ENCODE peak calls at places on chromosome 10, in seven cellular contexts. One of them, this sample, is unnamed.

GRCh38 chr10:13648425-13648824 is 61.7 kb downstream of the PRPF18 start:
- DNase-seq in transverse colon: no peak
- DNase-seq in sigmoid colon: no peak
- DNase-seq in GM12878: no peak
- DNase-seq in HepG2: no peak
- DNase-seq in H1: no peak
- DNase-seq in K562: no peak
- DNase-seq in this sample: no peak

GRCh38 chr10:3407208-3407607 is 234.6 kb upstream of the PITRM1 start:
- DNase-seq in K562: no peak
- DNase-seq in HepG2: no peak
- DNase-seq in sigmoid colon: no peak
- DNase-seq in H1: no peak
- DNase-seq in GM12878: no peak
- DNase-seq in transverse colon: no peak
- DNase-seq in this sample: no peak

GRCh38 chr10:109746861-109747260 is 176.4 kb downstream of the XPNPEP1 start:
- DNase-seq in sigmoid colon: no peak
- DNase-seq in transverse colon: no peak
- DNase-seq in GM12878: no peak
- DNase-seq in H1: no peak
- DNase-seq in K562: no peak
- DNase-seq in HepG2: no peak
- DNase-seq in this sample: no peak

GRCh38 chr10:65903620-65904019 is 1022.2 kb upstream of the LRRTM3 start:
- DNase-seq in H1: no peak
- DNase-seq in sigmoid colon: no peak
- DNase-seq in GM12878: no peak
- DNase-seq in K562: no peak
- DNase-seq in transverse colon: no peak
- DNase-seq in HepG2: no peak
- DNase-seq in this sample: no peak

GRCh38 chr10:178208-178607 is 43.0 kb downstream of the ZMYND11 start:
- DNase-seq in H1: no peak
- DNase-seq in sigmoid colon: no peak
- DNase-seq in transverse colon: no peak
- DNase-seq in GM12878: no peak
- DNase-seq in K562: peak
- DNase-seq in HepG2: peak
- DNase-seq in this sample: no peak

GRCh38 chr10:121270906-121271305 is 327.3 kb downstream of the FGFR2 start:
- DNase-seq in K562: no peak
- DNase-seq in GM12878: no peak
- DNase-seq in H1: no peak
- DNase-seq in HepG2: no peak
- DNase-seq in transverse colon: no peak
- DNase-seq in sigmoid colon: no peak
- DNase-seq in this sample: no peak

GRCh38 chr10:59944339-59944935 is 38.1 kb upstream of the CCDC6 start:
- DNase-seq in H1: no peak
- DNase-seq in HepG2: no peak
- DNase-seq in transverse colon: no peak
- DNase-seq in K562: no peak
- DNase-seq in sigmoid colon: no peak
- DNase-seq in GM12878: no peak
- DNase-seq in this sample: no peak

GRCh38 chr10:34091796-34092195 is 723.3 kb downstream of the PARD3 start:
- DNase-seq in K562: no peak
- DNase-seq in GM12878: no peak
- DNase-seq in transverse colon: no peak
- DNase-seq in sigmoid colon: no peak
- DNase-seq in H1: no peak
- DNase-seq in HepG2: no peak
- DNase-seq in this sample: peak

GRCh38 chr10:101569838-101570763 is 18.0 kb downstream of the POLL start:
- DNase-seq in K562: peak
- DNase-seq in HepG2: peak
- DNase-seq in GM12878: peak
- DNase-seq in H1: peak
- DNase-seq in transverse colon: peak
- DNase-seq in sigmoid colon: peak
- DNase-seq in this sample: peak

GRCh38 chr10:60769406-60769805 is 8.9 kb upstream of the CDK1 start:
- DNase-seq in GM12878: no peak
- DNase-seq in K562: no peak
- DNase-seq in transverse colon: no peak
- DNase-seq in sigmoid colon: no peak
- DNase-seq in HepG2: no peak
- DNase-seq in H1: no peak
- DNase-seq in this sample: no peak

GRCh38 chr10:12958546-12959110 is 42.9 kb downstream of the CCDC3 start:
- DNase-seq in sigmoid colon: no peak
- DNase-seq in HepG2: no peak
- DNase-seq in transverse colon: no peak
- DNase-seq in H1: no peak
- DNase-seq in GM12878: no peak
- DNase-seq in K562: no peak
- DNase-seq in this sample: no peak

GRCh38 chr10:59508956-59509355 is 146.6 kb upstream of the FAM13C start:
- DNase-seq in HepG2: no peak
- DNase-seq in K562: no peak
- DNase-seq in sigmoid colon: no peak
- DNase-seq in H1: no peak
- DNase-seq in transverse colon: no peak
- DNase-seq in GM12878: no peak
- DNase-seq in this sample: no peak

GRCh38 chr10:103394180-103394579 is 2.1 kb downstream of the ATP5MK start:
- DNase-seq in K562: peak
- DNase-seq in HepG2: no peak
- DNase-seq in GM12878: no peak
- DNase-seq in sigmoid colon: no peak
- DNase-seq in transverse colon: no peak
- DNase-seq in H1: no peak
- DNase-seq in this sample: no peak

GRCh38 chr10:86594535-86594934 is 59.8 kb upstream of the OPN4 start:
- DNase-seq in K562: no peak
- DNase-seq in H1: no peak
- DNase-seq in GM12878: no peak
- DNase-seq in HepG2: no peak
- DNase-seq in transverse colon: no peak
- DNase-seq in sigmoid colon: no peak
- DNase-seq in this sample: no peak

GRCh38 chr10:127909716-127910463 is 3.0 kb downstream of the PTPRE start:
- DNase-seq in K562: no peak
- DNase-seq in sigmoid colon: peak
- DNase-seq in HepG2: no peak
- DNase-seq in GM12878: no peak
- DNase-seq in transverse colon: no peak
- DNase-seq in H1: no peak
- DNase-seq in this sample: no peak

GRCh38 chr10:110901954-110902819 is 16.8 kb downstream of the BBIP1 start:
- DNase-seq in transverse colon: no peak
- DNase-seq in GM12878: no peak
- DNase-seq in HepG2: no peak
- DNase-seq in K562: no peak
- DNase-seq in H1: no peak
- DNase-seq in sigmoid colon: peak
- DNase-seq in this sample: no peak

GRCh38 chr10:42491801-42492200 is 146.6 kb downstream of the ZNF33B start:
- DNase-seq in sigmoid colon: no peak
- DNase-seq in transverse colon: no peak
- DNase-seq in GM12878: no peak
- DNase-seq in HepG2: no peak
- DNase-seq in K562: no peak
- DNase-seq in H1: no peak
- DNase-seq in this sample: no peak

GRCh38 chr10:33720161-33720560 is 385.7 kb upstream of the NRP1 start:
- DNase-seq in K562: no peak
- DNase-seq in transverse colon: no peak
- DNase-seq in HepG2: no peak
- DNase-seq in sigmoid colon: no peak
- DNase-seq in H1: no peak
- DNase-seq in GM12878: no peak
- DNase-seq in this sample: no peak

GRCh38 chr10:72445851-72446250 is 91.1 kb upstream of the DNAJB12 start:
- DNase-seq in transverse colon: no peak
- DNase-seq in H1: no peak
- DNase-seq in GM12878: no peak
- DNase-seq in K562: no peak
- DNase-seq in sigmoid colon: no peak
- DNase-seq in HepG2: no peak
- DNase-seq in this sample: no peak

GRCh38 chr10:122475581-122475980 is 14.2 kb downstream of the HTRA1 start:
- DNase-seq in H1: no peak
- DNase-seq in transverse colon: no peak
- DNase-seq in K562: no peak
- DNase-seq in GM12878: no peak
- DNase-seq in HepG2: no peak
- DNase-seq in sigmoid colon: no peak
- DNase-seq in this sample: no peak

GRCh38 chr10:133276100-133276434 is 601 bp downstream of the ADAM8 start:
- DNase-seq in transverse colon: no peak
- DNase-seq in GM12878: no peak
- DNase-seq in H1: no peak
- DNase-seq in HepG2: no peak
- DNase-seq in K562: no peak
- DNase-seq in sigmoid colon: no peak
- DNase-seq in this sample: no peak

GRCh38 chr10:133277277-133277992 is 767 bp upstream of the ADAM8 start:
- DNase-seq in transverse colon: no peak
- DNase-seq in H1: no peak
- DNase-seq in GM12878: no peak
- DNase-seq in HepG2: no peak
- DNase-seq in sigmoid colon: no peak
- DNase-seq in K562: no peak
- DNase-seq in this sample: no peak

GRCh38 chr10:133276435-133277201 is at the start of gene ADAM8:
- DNase-seq in GM12878: no peak
- DNase-seq in H1: peak
- DNase-seq in HepG2: no peak
- DNase-seq in K562: peak
- DNase-seq in transverse colon: peak
- DNase-seq in sigmoid colon: no peak
- DNase-seq in this sample: no peak

GRCh38 chr10:133274751-133275682 is 1.7 kb downstream of the ADAM8 start:
- DNase-seq in HepG2: no peak
- DNase-seq in transverse colon: peak
- DNase-seq in H1: no peak
- DNase-seq in K562: peak
- DNase-seq in sigmoid colon: no peak
- DNase-seq in GM12878: peak
- DNase-seq in this sample: no peak

GRCh38 chr10:133275683-133276092 is 980 bp downstream of the ADAM8 start:
- DNase-seq in transverse colon: no peak
- DNase-seq in GM12878: no peak
- DNase-seq in H1: no peak
- DNase-seq in HepG2: no peak
- DNase-seq in K562: peak
- DNase-seq in sigmoid colon: no peak
- DNase-seq in this sample: no peak
- TF ChIP-seq CTCF in transverse colon: no peak
- TF ChIP-seq CTCF in GM12878: peak
- TF ChIP-seq CTCF in H1: no peak
- TF ChIP-seq CTCF in HepG2: no peak
- TF ChIP-seq CTCF in K562: no peak
- TF ChIP-seq CTCF in sigmoid colon: no peak
- TF ChIP-seq CTCF in this sample: no peak

GRCh38 chr10:125694874-125695273 is 11.9 kb upstream of the TEX36 start:
- DNase-seq in transverse colon: no peak
- DNase-seq in K562: no peak
- DNase-seq in H1: no peak
- DNase-seq in HepG2: no peak
- DNase-seq in sigmoid colon: no peak
- DNase-seq in GM12878: no peak
- DNase-seq in this sample: no peak
- TF ChIP-seq EP300 in transverse colon: no peak
- TF ChIP-seq EP300 in K562: no peak
- TF ChIP-seq EP300 in H1: no peak
- TF ChIP-seq EP300 in HepG2: no peak
- TF ChIP-seq EP300 in sigmoid colon: no peak
- TF ChIP-seq EP300 in GM12878: no peak
- TF ChIP-seq EP300 in this sample: no peak

GRCh38 chr10:77640167-77640566 is 2.6 kb upstream of the KCNMA1 start:
- DNase-seq in transverse colon: no peak
- DNase-seq in H1: no peak
- DNase-seq in HepG2: no peak
- DNase-seq in sigmoid colon: no peak
- DNase-seq in GM12878: no peak
- DNase-seq in K562: no peak
- DNase-seq in this sample: no peak

GRCh38 chr10:77639756-77640155 is 2.1 kb upstream of the KCNMA1 start:
- DNase-seq in transverse colon: no peak
- DNase-seq in sigmoid colon: no peak
- DNase-seq in GM12878: no peak
- DNase-seq in K562: no peak
- DNase-seq in H1: no peak
- DNase-seq in HepG2: no peak
- DNase-seq in this sample: no peak

GRCh38 chr10:77643795-77644468 is 6.3 kb upstream of the KCNMA1 start:
- DNase-seq in HepG2: peak
- DNase-seq in sigmoid colon: no peak
- DNase-seq in H1: peak
- DNase-seq in transverse colon: peak
- DNase-seq in K562: peak
- DNase-seq in GM12878: no peak
- DNase-seq in this sample: no peak

GRCh38 chr10:77641344-77641743 is 3.7 kb upstream of the KCNMA1 start:
- DNase-seq in H1: no peak
- DNase-seq in HepG2: no peak
- DNase-seq in transverse colon: no peak
- DNase-seq in GM12878: no peak
- DNase-seq in K562: no peak
- DNase-seq in sigmoid colon: no peak
- DNase-seq in this sample: no peak

DNA sequence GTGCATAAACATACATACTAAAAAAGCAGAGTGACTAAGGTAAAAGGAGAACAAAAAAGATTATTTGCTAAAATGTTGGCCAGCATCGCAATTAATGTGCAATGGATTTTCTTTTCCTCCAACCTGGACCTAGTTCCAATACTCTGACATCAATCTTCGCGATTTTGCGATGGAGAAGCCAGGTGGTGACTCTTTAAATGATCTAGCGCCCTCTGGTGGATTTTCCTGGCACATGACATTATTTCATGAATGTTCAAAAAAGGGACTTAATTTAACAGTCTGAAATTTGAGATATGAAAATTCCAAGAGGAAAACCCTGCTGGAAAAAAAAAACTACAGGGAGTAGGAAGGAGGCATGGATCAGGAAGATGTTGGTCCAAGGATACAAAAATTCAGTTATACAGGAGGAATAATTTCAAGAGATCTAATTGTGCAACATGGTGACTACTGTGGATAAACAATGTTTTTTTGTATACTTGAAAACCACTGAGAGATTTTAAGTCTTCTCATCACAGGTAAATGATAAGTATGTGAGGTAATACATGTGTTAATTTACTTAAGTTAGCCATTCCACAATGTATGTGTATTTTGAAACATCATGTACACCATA is 4.3 kb upstream of the KCNMA1 start:
- DNase-seq in transverse colon: peak
- DNase-seq in H1: peak
- DNase-seq in HepG2: peak
- DNase-seq in GM12878: no peak
- DNase-seq in K562: peak
- DNase-seq in sigmoid colon: peak
- DNase-seq in this sample: no peak
- TF ChIP-seq POLR2AphosphoS5 in transverse colon: no peak
- TF ChIP-seq POLR2AphosphoS5 in H1: no peak
- TF ChIP-seq POLR2AphosphoS5 in HepG2: no peak
- TF ChIP-seq POLR2AphosphoS5 in GM12878: no peak
- TF ChIP-seq POLR2AphosphoS5 in K562: no peak
- TF ChIP-seq POLR2AphosphoS5 in sigmoid colon: no peak
- TF ChIP-seq POLR2AphosphoS5 in this sample: no peak

GRCh38 chr10:54368984-54369383 is 432.0 kb downstream of the PCDH15 start:
- DNase-seq in GM12878: no peak
- DNase-seq in transverse colon: no peak
- DNase-seq in sigmoid colon: no peak
- DNase-seq in K562: no peak
- DNase-seq in HepG2: no peak
- DNase-seq in H1: no peak
- DNase-seq in this sample: no peak
- TF ChIP-seq CTCF in GM12878: no peak
- TF ChIP-seq CTCF in transverse colon: no peak
- TF ChIP-seq CTCF in sigmoid colon: no peak
- TF ChIP-seq CTCF in K562: no peak
- TF ChIP-seq CTCF in HepG2: no peak
- TF ChIP-seq CTCF in H1: no peak
- TF ChIP-seq CTCF in this sample: no peak

This sample was measured in suprapubic skin.